ENCODE peak calls at places on chromosomes 12 and 14, in six cellular contexts. One of them, this sample, is unnamed.
A peak's percentile ranks its signal among the peaks of the same experiment; 100 is the strongest.

GRCh38 chr12:26156996-26157395 is 32.2 kb upstream of the BHLHE41 start:
- DNase-seq in K562: no peak
- DNase-seq in WTC11: no peak
- DNase-seq in HepG2: no peak
- DNase-seq in H1: no peak
- DNase-seq in endothelial cell of umbilical vein: no peak
- DNase-seq in this sample: no peak

GRCh38 chr14:68451676-68452387 is 341.0 kb downstream of the ZFP36L1 start:
- DNase-seq in K562: no peak
- DNase-seq in WTC11: no peak
- DNase-seq in HepG2: no peak
- DNase-seq in H1: no peak
- DNase-seq in endothelial cell of umbilical vein: no peak
- DNase-seq in this sample: peak; percentile 36

GRCh38 chr12:132317233-132317938 is 12.0 kb downstream of the GALNT9 start:
- DNase-seq in K562: no peak
- DNase-seq in WTC11: no peak
- DNase-seq in HepG2: no peak
- DNase-seq in H1: no peak
- DNase-seq in endothelial cell of umbilical vein: no peak
- DNase-seq in this sample: no peak

GRCh38 chr12:56081393-56082347 is 1.7 kb downstream of the ERBB3 start:
- DNase-seq in K562: no peak
- DNase-seq in WTC11: peak; percentile 14
- DNase-seq in HepG2: peak; percentile 99
- DNase-seq in H1: no peak
- DNase-seq in endothelial cell of umbilical vein: no peak
- DNase-seq in this sample: no peak

GRCh38 chr12:108367436-108367835 is 28.3 kb upstream of the CMKLR1 start:
- DNase-seq in K562: no peak
- DNase-seq in WTC11: no peak
- DNase-seq in HepG2: no peak
- DNase-seq in H1: no peak
- DNase-seq in endothelial cell of umbilical vein: no peak
- DNase-seq in this sample: no peak

GRCh38 chr14:29738950-29739349 is 188.7 kb downstream of the PRKD1 start:
- DNase-seq in K562: no peak
- DNase-seq in WTC11: no peak
- DNase-seq in HepG2: no peak
- DNase-seq in H1: peak; percentile 45
- DNase-seq in endothelial cell of umbilical vein: no peak
- DNase-seq in this sample: no peak

GRCh38 chr12:54082402-54082892 is 28.8 kb downstream of the HOXC4 start:
- DNase-seq in K562: peak; percentile 51
- DNase-seq in WTC11: peak; percentile 53
- DNase-seq in HepG2: no peak
- DNase-seq in H1: no peak
- DNase-seq in endothelial cell of umbilical vein: no peak
- DNase-seq in this sample: no peak

GRCh38 chr12:26473291-26473690 is 277.9 kb downstream of the SSPN start:
- DNase-seq in K562: no peak
- DNase-seq in WTC11: no peak
- DNase-seq in HepG2: no peak
- DNase-seq in H1: no peak
- DNase-seq in endothelial cell of umbilical vein: no peak
- DNase-seq in this sample: no peak

GRCh38 chr14:104263671-104264358 is 125.4 kb downstream of the KIF26A start:
- DNase-seq in K562: no peak
- DNase-seq in WTC11: peak; percentile 8
- DNase-seq in HepG2: no peak
- DNase-seq in H1: no peak
- DNase-seq in endothelial cell of umbilical vein: no peak
- DNase-seq in this sample: no peak

GRCh38 chr12:75892779-75893408 is 138.7 kb downstream of the PHLDA1 start:
- DNase-seq in K562: peak; percentile 73
- DNase-seq in WTC11: no peak
- DNase-seq in HepG2: no peak
- DNase-seq in H1: no peak
- DNase-seq in endothelial cell of umbilical vein: no peak
- DNase-seq in this sample: no peak

GRCh38 chr12:22731231-22731630 is 106.3 kb downstream of the ETNK1 start:
- DNase-seq in K562: no peak
- DNase-seq in WTC11: no peak
- DNase-seq in HepG2: no peak
- DNase-seq in H1: no peak
- DNase-seq in endothelial cell of umbilical vein: no peak
- DNase-seq in this sample: no peak

GRCh38 chr12:48266826-48267225 is 63.7 kb upstream of the OR10AD1 start:
- DNase-seq in K562: no peak
- DNase-seq in WTC11: no peak
- DNase-seq in HepG2: no peak
- DNase-seq in H1: no peak
- DNase-seq in endothelial cell of umbilical vein: no peak
- DNase-seq in this sample: no peak

GRCh38 chr14:36256131-36256801 is 64.2 kb downstream of the MBIP start:
- DNase-seq in K562: no peak
- DNase-seq in WTC11: no peak
- DNase-seq in HepG2: no peak
- DNase-seq in H1: no peak
- DNase-seq in endothelial cell of umbilical vein: no peak
- DNase-seq in this sample: no peak

GRCh38 chr12:21647179-21647578 is 10.5 kb downstream of the LDHB start:
- DNase-seq in K562: no peak
- DNase-seq in WTC11: no peak
- DNase-seq in HepG2: no peak
- DNase-seq in H1: no peak
- DNase-seq in endothelial cell of umbilical vein: no peak
- DNase-seq in this sample: no peak

GRCh38 chr12:21644516-21644915 is 13.1 kb downstream of the LDHB start:
- DNase-seq in K562: no peak
- DNase-seq in WTC11: no peak
- DNase-seq in HepG2: no peak
- DNase-seq in H1: no peak
- DNase-seq in endothelial cell of umbilical vein: no peak
- DNase-seq in this sample: no peak

GRCh38 chr12:21642707-21643389 is 14.8 kb downstream of the LDHB start:
- DNase-seq in K562: no peak
- DNase-seq in WTC11: no peak
- DNase-seq in HepG2: no peak
- DNase-seq in H1: no peak
- DNase-seq in endothelial cell of umbilical vein: no peak
- DNase-seq in this sample: no peak

GRCh38 chr12:21648378-21648777 is 9.3 kb downstream of the LDHB start:
- DNase-seq in K562: no peak
- DNase-seq in WTC11: no peak
- DNase-seq in HepG2: no peak
- DNase-seq in H1: no peak
- DNase-seq in endothelial cell of umbilical vein: no peak
- DNase-seq in this sample: no peak

DNA sequence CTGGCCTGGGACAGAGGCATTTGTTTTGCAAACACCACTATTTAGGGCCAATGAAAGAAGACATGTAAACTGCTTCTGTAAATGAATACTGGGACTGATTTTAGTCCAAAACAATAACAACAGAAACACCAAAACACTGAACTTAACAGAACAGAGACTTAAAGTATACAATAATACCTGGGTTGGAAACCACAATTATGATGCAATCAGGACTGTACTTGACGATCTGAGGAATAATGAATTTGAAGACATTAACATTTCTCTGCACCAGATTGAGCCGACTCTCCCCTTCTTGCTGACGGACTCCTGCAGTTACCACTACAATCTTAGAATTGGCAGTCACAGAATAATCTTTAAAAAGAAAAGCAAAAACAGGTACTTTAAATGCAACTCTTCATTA is 13.9 kb downstream of the LDHB start:
- DNase-seq in K562: no peak
- DNase-seq in WTC11: no peak
- DNase-seq in HepG2: no peak
- DNase-seq in H1: no peak
- DNase-seq in endothelial cell of umbilical vein: no peak
- DNase-seq in this sample: no peak
- TF ChIP-seq JUN in K562: no peak
- TF ChIP-seq JUN in WTC11: no peak
- TF ChIP-seq JUN in HepG2: no peak
- TF ChIP-seq JUN in H1: no peak
- TF ChIP-seq JUN in endothelial cell of umbilical vein: no peak
- TF ChIP-seq JUN in this sample: no peak

GRCh38 chr12:121114019-121114639 is 18.5 kb upstream of the P2RX7 start:
- DNase-seq in K562: no peak
- DNase-seq in WTC11: no peak
- DNase-seq in HepG2: no peak
- DNase-seq in H1: no peak
- DNase-seq in endothelial cell of umbilical vein: no peak
- DNase-seq in this sample: no peak
- TF ChIP-seq JUN in K562: no peak
- TF ChIP-seq JUN in WTC11: no peak
- TF ChIP-seq JUN in HepG2: no peak
- TF ChIP-seq JUN in H1: no peak
- TF ChIP-seq JUN in endothelial cell of umbilical vein: no peak
- TF ChIP-seq JUN in this sample: no peak

GRCh38 chr12:1919763-1920162 is 1.3 kb upstream of the CACNA2D4 start:
- DNase-seq in K562: no peak
- DNase-seq in WTC11: no peak
- DNase-seq in HepG2: no peak
- DNase-seq in H1: no peak
- DNase-seq in endothelial cell of umbilical vein: no peak
- DNase-seq in this sample: no peak

GRCh38 chr12:1920436-1920835 is 2.0 kb upstream of the CACNA2D4 start:
- DNase-seq in K562: no peak
- DNase-seq in WTC11: no peak
- DNase-seq in HepG2: no peak
- DNase-seq in H1: no peak
- DNase-seq in endothelial cell of umbilical vein: no peak
- DNase-seq in this sample: no peak

GRCh38 chr12:1919284-1919683 is 832 bp upstream of the CACNA2D4 start:
- DNase-seq in K562: no peak
- DNase-seq in WTC11: no peak
- DNase-seq in HepG2: no peak
- DNase-seq in H1: no peak
- DNase-seq in endothelial cell of umbilical vein: no peak
- DNase-seq in this sample: no peak

GRCh38 chr12:1922075-1922709 is 3.7 kb upstream of the CACNA2D4 start:
- DNase-seq in K562: no peak
- DNase-seq in WTC11: peak; percentile 51
- DNase-seq in HepG2: no peak
- DNase-seq in H1: peak; percentile 53
- DNase-seq in endothelial cell of umbilical vein: no peak
- DNase-seq in this sample: no peak

DNA sequence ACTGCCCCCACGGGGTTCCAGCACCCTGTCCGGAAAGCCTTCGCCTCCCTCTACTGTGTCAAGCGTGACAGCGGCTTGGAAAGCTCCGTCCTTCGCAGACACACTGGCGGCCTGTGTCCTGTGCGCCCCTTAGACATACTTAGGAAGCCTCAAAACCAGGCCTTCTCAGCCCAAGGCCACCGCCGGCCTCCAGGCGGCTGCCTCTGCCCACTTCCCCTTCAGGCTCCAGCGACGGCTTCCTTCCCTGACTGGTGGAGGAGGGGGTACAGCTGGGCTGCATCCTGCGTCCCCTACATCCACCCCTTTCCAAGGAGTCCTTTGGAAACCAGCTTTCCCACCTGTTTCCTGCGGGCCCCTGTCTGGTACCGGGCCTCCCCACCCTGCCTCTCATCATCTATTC is 2.5 kb upstream of the CACNA2D4 start:
- DNase-seq in K562: no peak
- DNase-seq in WTC11: no peak
- DNase-seq in HepG2: no peak
- DNase-seq in H1: peak; percentile 43
- DNase-seq in endothelial cell of umbilical vein: no peak
- DNase-seq in this sample: no peak
- TF ChIP-seq JUN in K562: no peak
- TF ChIP-seq JUN in WTC11: no peak
- TF ChIP-seq JUN in HepG2: no peak
- TF ChIP-seq JUN in H1: no peak
- TF ChIP-seq JUN in endothelial cell of umbilical vein: no peak
- TF ChIP-seq JUN in this sample: no peak

GRCh38 chr12:9866786-9867379 is 2.3 kb downstream of the CLEC2B start:
- DNase-seq in K562: no peak
- DNase-seq in WTC11: no peak
- DNase-seq in HepG2: no peak
- DNase-seq in H1: no peak
- DNase-seq in endothelial cell of umbilical vein: no peak
- DNase-seq in this sample: no peak
- TF ChIP-seq JUN in K562: no peak
- TF ChIP-seq JUN in WTC11: no peak
- TF ChIP-seq JUN in HepG2: no peak
- TF ChIP-seq JUN in H1: no peak
- TF ChIP-seq JUN in endothelial cell of umbilical vein: no peak
- TF ChIP-seq JUN in this sample: no peak

GRCh38 chr14:58166005-58166983 is 14.3 kb upstream of the ARMH4 start:
- DNase-seq in K562: peak; percentile 58
- DNase-seq in WTC11: peak; percentile 92
- DNase-seq in HepG2: peak; percentile 29
- DNase-seq in H1: peak; percentile 96
- DNase-seq in endothelial cell of umbilical vein: peak; percentile 67
- DNase-seq in this sample: peak; percentile 55

GRCh38 chr14:58167891-58168290 is 15.9 kb upstream of the ARMH4 start:
- DNase-seq in K562: no peak
- DNase-seq in WTC11: no peak
- DNase-seq in HepG2: no peak
- DNase-seq in H1: no peak
- DNase-seq in endothelial cell of umbilical vein: no peak
- DNase-seq in this sample: no peak

GRCh38 chr14:58171090-58171489 is 19.1 kb upstream of the ARMH4 start:
- DNase-seq in K562: peak; percentile 95
- DNase-seq in WTC11: peak; percentile 92
- DNase-seq in HepG2: peak; percentile 79
- DNase-seq in H1: peak; percentile 85
- DNase-seq in endothelial cell of umbilical vein: peak; percentile 71
- DNase-seq in this sample: peak; percentile 92

DNA sequence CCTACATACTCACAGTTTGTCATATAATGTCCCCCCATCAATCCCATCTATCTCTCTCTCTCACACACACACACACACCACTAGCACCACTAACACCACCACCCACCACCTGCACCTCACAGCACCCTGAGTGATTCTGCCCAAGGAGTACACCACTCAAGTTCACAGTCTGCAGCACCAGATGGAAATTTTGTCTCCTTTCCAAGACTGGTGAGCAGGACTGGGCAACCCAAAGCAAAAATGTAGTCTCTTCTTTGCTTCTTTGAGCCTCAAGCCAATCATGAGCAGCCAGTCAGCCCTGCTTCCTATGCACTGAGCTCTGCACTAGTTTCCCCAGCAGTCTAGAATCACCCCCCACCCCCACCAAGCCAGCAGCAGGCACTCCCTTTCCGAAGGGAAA is 15.0 kb upstream of the ARMH4 start:
- DNase-seq in K562: no peak
- DNase-seq in WTC11: no peak
- DNase-seq in HepG2: no peak
- DNase-seq in H1: no peak
- DNase-seq in endothelial cell of umbilical vein: no peak
- DNase-seq in this sample: no peak
- TF ChIP-seq JUN in K562: no peak
- TF ChIP-seq JUN in WTC11: no peak
- TF ChIP-seq JUN in HepG2: no peak
- TF ChIP-seq JUN in H1: no peak
- TF ChIP-seq JUN in endothelial cell of umbilical vein: no peak
- TF ChIP-seq JUN in this sample: no peak